ENCODE peak calls at places on chromosomes 16 and 17, in ten cellular contexts. F is GM20000, V is esophagus squamous epithelium, X is GM10248, L is neural crest cell, G is nephron progenitor cell, R is tibial nerve, O is cardiac fibroblast, H is GM12865, E is lower lobe of right lung. Z is an unnamed sample.

GRCh38 chr17:81409190-81409935 is 14.1 kb downstream of the BAHCC1 start:
- DNase-seq in F (no peak), V (no peak), X (no peak), L (no peak), G (no peak), R (no peak), O (no peak), H (no peak), E (no peak), Z (no peak)

GRCh38 chr17:29388937-29389336 is 1.2 kb upstream of the TAOK1 start:
- DNase-seq in F (no peak), V (no peak), X (no peak), L (no peak), G (no peak), R (no peak), O (no peak), H (no peak), E (no peak), Z (no peak)

GRCh38 chr17:39217734-39218369 is 7.9 kb downstream of the STAC2 start:
- DNase-seq in F (no peak), V (no peak), X (no peak), L (no peak), G (no peak), R (no peak), O (no peak), H (no peak), E (no peak), Z (no peak)

GRCh38 chr16:79301036-79301435 is 299.5 kb downstream of the MAF start:
- DNase-seq in F (no peak), V (no peak), X (no peak), L (no peak), G (no peak), R (no peak), O (no peak), H (no peak), E (no peak), Z (no peak)

GRCh38 chr17:6643460-6644125 is 2.7 kb downstream of the TXNDC17 start:
- DNase-seq in F (no peak), V (no peak), X (no peak), L (no peak), G (no peak), R (no peak), O (peak), H (no peak), E (no peak), Z (no peak)

GRCh38 chr17:82051776-82052637 is at the start of the genes GPS1 and RFNG:
- DNase-seq in F (peak), V (no peak), X (peak), L (peak), G (peak), R (peak), O (peak), H (peak), E (peak), Z (no peak)

GRCh38 chr17:17935321-17936271 is 36.6 kb downstream of the TOM1L2 start:
- DNase-seq in F (no peak), V (no peak), X (no peak), L (no peak), G (no peak), R (peak), O (peak), H (no peak), E (peak), Z (peak)

GRCh38 chr17:39793473-39793872 is 55.7 kb downstream of the GRB7 start:
- DNase-seq in F (no peak), V (no peak), X (no peak), L (no peak), G (no peak), R (no peak), O (no peak), H (no peak), E (no peak), Z (no peak)

GRCh38 chr16:29857133-29857760 is 5.8 kb downstream of the CDIPT start:
- DNase-seq in F (no peak), V (no peak), X (no peak), L (no peak), G (no peak), R (no peak), O (peak), H (no peak), E (no peak), Z (no peak)

GRCh38 chr16:2468725-2469398 is 2.2 kb upstream of the NTN3 start:
- DNase-seq in F (peak), V (no peak), X (peak), L (no peak), G (peak), R (no peak), O (no peak), H (peak), E (no peak), Z (no peak)

DNA sequence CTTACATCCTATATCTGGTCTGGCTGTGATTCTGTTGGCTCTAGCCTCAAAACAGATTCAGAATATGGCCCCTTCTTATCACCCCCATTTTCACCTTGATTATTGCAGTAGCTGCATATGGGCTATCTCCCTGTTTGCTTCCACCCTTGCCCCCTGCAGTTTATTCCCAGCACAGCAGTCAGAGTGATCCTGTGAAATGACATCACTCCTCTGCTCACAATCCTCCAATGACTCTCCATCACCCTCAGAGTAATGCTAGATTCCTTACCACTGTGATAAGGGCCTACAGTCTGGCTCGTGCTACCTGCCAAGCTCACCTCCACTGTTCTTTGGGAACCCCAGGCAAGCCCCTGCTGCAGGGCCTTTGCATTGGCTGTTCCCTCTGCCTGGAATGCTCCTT is 92.5 kb downstream of the ASIC2 start:
- DNase-seq in F (no peak), V (no peak), X (no peak), L (no peak), G (no peak), R (no peak), O (peak), H (no peak), E (no peak), Z (no peak)
- TF ChIP-seq CTCF in F (no peak), V (no peak), X (no peak), L (peak), G (no peak), R (no peak), O (no peak), H (no peak), E (no peak), Z (no peak)

DNA sequence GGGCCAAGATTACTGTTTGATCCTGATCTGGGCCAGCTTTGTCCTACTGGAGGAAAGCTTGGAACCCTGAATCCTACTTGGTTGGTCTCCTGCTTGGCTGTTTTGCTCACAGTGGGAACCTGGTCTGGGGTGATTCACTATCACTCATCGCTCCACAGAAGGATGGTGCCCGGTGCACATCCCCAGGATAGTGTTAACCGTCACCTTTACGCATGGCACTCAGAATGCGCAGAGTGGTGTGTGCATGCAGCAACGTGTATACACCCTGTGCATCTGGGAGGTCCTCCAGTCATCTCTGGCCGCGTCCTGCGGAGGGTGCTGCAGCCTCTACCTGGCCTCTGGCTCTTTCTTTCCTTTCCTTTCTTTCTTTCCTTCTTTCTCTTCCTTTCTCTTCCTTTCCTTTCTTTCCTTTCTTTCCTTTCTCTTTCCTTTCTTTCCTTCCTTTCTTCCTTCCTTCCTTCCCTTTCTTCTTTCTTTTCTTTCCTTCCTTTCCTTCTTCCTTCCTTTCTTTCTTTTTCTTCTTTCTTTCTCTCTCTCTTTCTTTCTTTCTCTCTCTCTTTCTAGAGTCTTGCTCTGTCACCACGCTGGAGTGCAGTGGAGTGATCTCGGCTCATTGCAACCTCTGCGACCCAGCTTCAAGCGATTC is 13.1 kb downstream of the SOCS3 start:
- DNase-seq in F (no peak), V (no peak), X (no peak), L (no peak), G (no peak), R (no peak), O (no peak), H (no peak), E (no peak), Z (no peak)
- TF ChIP-seq CTCF in F (no peak), V (no peak), X (no peak), L (no peak), G (no peak), R (no peak), O (no peak), H (no peak), E (no peak), Z (no peak)

GRCh38 chr16:4984174-4985000 is 26.3 kb downstream of the SEC14L5 start:
- DNase-seq in F (no peak), V (no peak), X (no peak), L (no peak), G (no peak), R (no peak), O (peak), H (no peak), E (no peak), Z (no peak)
- TF ChIP-seq CTCF in F (no peak), V (no peak), X (no peak), L (peak), G (no peak), R (no peak), O (no peak), H (no peak), E (no peak), Z (no peak)

GRCh38 chr16:75105306-75106061 is 11.1 kb downstream of the LDHD start:
- DNase-seq in F (no peak), V (no peak), X (peak), L (no peak), G (no peak), R (no peak), O (no peak), H (no peak), E (peak), Z (no peak)
- TF ChIP-seq CTCF in F (no peak), V (no peak), X (no peak), L (no peak), G (no peak), R (no peak), O (no peak), H (no peak), E (no peak), Z (no peak)